ENCODE peak calls at places on chromosome 13, in nine cellular contexts. W is H1, U is activated T-cell treated with anti-CD3 and anti-CD28 coated beads for 1 hour, G is adrenal gland, Z is right lobe of liver, D is ELR, E is mucosa of gallbladder, M is NCI-H1092, O is NCI-H1105. Q is an unnamed sample.

GRCh38 chr13:39913928-39914327 is 258.5 kb downstream of the COG6 start:
- DNase-seq in U (no peak), O (no peak), M (no peak), E (peak), G (no peak), W (no peak), D (no peak), Z (no peak), Q (no peak)

GRCh38 chr13:78602561-78603239 is 652 bp downstream of the POU4F1 start:
- DNase-seq in W (no peak), D (no peak), O (no peak), M (no peak), Z (no peak), E (no peak), U (no peak), G (no peak), Q (no peak)

GRCh38 chr13:36421447-36421846 is 10.8 kb upstream of the CCNA1 start:
- DNase-seq in E (no peak), Z (no peak), O (no peak), W (no peak), D (peak), G (no peak), M (no peak), U (no peak), Q (no peak)

GRCh38 chr13:44667950-44668349 is 91.8 kb upstream of the TSC22D1 start:
- DNase-seq in U (no peak), W (no peak), Z (no peak), E (no peak), M (no peak), G (no peak), O (no peak), D (peak), Q (no peak)

GRCh38 chr13:106755542-106755941 is 187.6 kb upstream of the ARGLU1 start:
- DNase-seq in Z (no peak), U (no peak), E (no peak), O (no peak), D (no peak), W (no peak), M (no peak), G (no peak), Q (no peak)

GRCh38 chr13:42970824-42971669 is 21.0 kb downstream of the EPSTI1 start:
- DNase-seq in W (no peak), D (peak), M (no peak), G (peak), Z (no peak), E (peak), O (no peak), U (peak), Q (peak)

GRCh38 chr13:63044617-63045016 is 1629.0 kb upstream of the PCDH20 start:
- DNase-seq in G (no peak), U (no peak), M (no peak), W (no peak), Z (no peak), D (no peak), E (no peak), O (no peak), Q (no peak)

GRCh38 chr13:110108348-110109139 is 198.4 kb downstream of the COL4A1 start:
- DNase-seq in D (peak), W (peak), U (no peak), Z (peak), O (peak), G (peak), M (peak), E (peak), Q (peak)

GRCh38 chr13:20182231-20182846 is 10.4 kb downstream of the GJB2 start:
- DNase-seq in D (peak), O (peak), G (peak), Z (no peak), M (peak), U (no peak), E (no peak), W (no peak), Q (peak)

GRCh38 chr13:95787356-95788099 is 110.6 kb downstream of the DNAJC3 start:
- DNase-seq in Z (no peak), M (no peak), W (no peak), O (no peak), E (no peak), G (no peak), D (no peak), U (no peak), Q (no peak)

GRCh38 chr13:98556968-98557591 is 19.8 kb downstream of the STK24 start:
- DNase-seq in M (no peak), G (no peak), E (peak), Z (no peak), W (no peak), D (peak), O (no peak), U (no peak), Q (no peak)

GRCh38 chr13:31424130-31424729 is 224.5 kb downstream of the B3GLCT start:
- DNase-seq in E (peak), O (peak), D (peak), M (peak), Z (peak), G (peak), W (peak), U (peak), Q (peak)

GRCh38 chr13:40194204-40194806 is 472.1 kb downstream of the FOXO1 start:
- DNase-seq in W (no peak), G (peak), Z (no peak), U (no peak), O (no peak), E (no peak), M (no peak), D (no peak), Q (no peak)

GRCh38 chr13:80334582-80335260 is 6.2 kb downstream of the SPRY2 start:
- DNase-seq in O (no peak), W (no peak), M (no peak), G (no peak), U (no peak), E (no peak), Z (no peak), D (peak), Q (no peak)

GRCh38 chr13:52414963-52415362 is 9.0 kb upstream of the THSD1 start:
- DNase-seq in W (no peak), D (peak), E (no peak), Z (no peak), G (no peak), M (no peak), O (no peak), U (no peak), Q (no peak)

GRCh38 chr13:113904411-113904810 is 40.5 kb upstream of the GAS6 start:
- DNase-seq in M (no peak), D (peak), W (no peak), U (no peak), G (peak), E (peak), O (no peak), Z (no peak), Q (peak)

GRCh38 chr13:36014763-36015162 is 116.4 kb downstream of the DCLK1 start:
- DNase-seq in D (no peak), E (no peak), W (no peak), G (no peak), O (no peak), M (no peak), U (no peak), Z (no peak), Q (no peak)

GRCh38 chr13:93017493-93018112 is 209.0 kb upstream of the GPC6 start:
- DNase-seq in U (no peak), D (no peak), E (no peak), W (no peak), O (no peak), M (no peak), G (no peak), Z (no peak), Q (no peak)

GRCh38 chr13:82330499-82330898 is 1551.8 kb downstream of the SLITRK1 start:
- DNase-seq in E (no peak), D (peak), M (no peak), G (peak), Z (no peak), U (no peak), O (no peak), W (no peak), Q (peak)

GRCh38 chr13:79679334-79679733 is 198.4 kb downstream of the NDFIP2 start:
- DNase-seq in E (peak), G (peak), O (peak), Z (no peak), M (peak), W (peak), D (peak), U (no peak), Q (peak)

GRCh38 chr13:76992548-76993001 is 694 bp downstream of the CLN5 start:
- DNase-seq in W (no peak), E (peak), G (peak), Z (peak), M (no peak), D (peak), U (peak), O (no peak), Q (no peak)

GRCh38 chr13:98039261-98039660 is 85.8 kb downstream of the IPO5 start:
- DNase-seq in W (no peak), D (no peak), M (no peak), Z (no peak), G (no peak), U (no peak), E (no peak), O (no peak), Q (no peak)

GRCh38 chr13:78881746-78882145 is 222.8 kb upstream of the OBI1 start:
- DNase-seq in W (no peak), E (no peak), O (peak), M (peak), Z (no peak), U (no peak), G (no peak), D (no peak), Q (no peak)

GRCh38 chr13:44622259-44622658 is 46.1 kb upstream of the TSC22D1 start:
- DNase-seq in G (no peak), M (no peak), E (no peak), W (no peak), D (no peak), O (no peak), U (no peak), Z (no peak), Q (no peak)

GRCh38 chr13:61128850-61129645 is 286.6 kb downstream of the PCDH20 start:
- DNase-seq in O (peak), W (no peak), M (no peak), Z (no peak), U (no peak), D (no peak), G (no peak), E (no peak), Q (no peak)

GRCh38 chr13:45242070-45242469 is 41.2 kb upstream of the KCTD4 start:
- DNase-seq in D (peak), Z (no peak), O (no peak), G (peak), E (no peak), W (no peak), U (no peak), M (no peak), Q (no peak)

GRCh38 chr13:113785051-113786010 is 26.3 kb downstream of the TMEM255B start:
- DNase-seq in D (peak), E (no peak), G (no peak), Z (no peak), W (no peak), M (no peak), O (no peak), U (no peak), Q (no peak)

GRCh38 chr13:43835701-43836100 is 43.8 kb downstream of the CCDC122 start:
- DNase-seq in E (no peak), W (no peak), G (no peak), M (no peak), O (no peak), Z (no peak), D (no peak), U (no peak), Q (no peak)

GRCh38 chr13:99995503-99996176 is 14.1 kb downstream of the ZIC2 start:
- DNase-seq in G (no peak), W (no peak), Z (no peak), M (peak), E (no peak), U (no peak), O (no peak), D (no peak), Q (no peak)

GRCh38 chr13:40488869-40489391 is 177.5 kb downstream of the FOXO1 start:
- DNase-seq in M (no peak), G (no peak), O (no peak), U (no peak), W (no peak), E (no peak), D (no peak), Z (no peak), Q (no peak)

GRCh38 chr13:87122551-87122950 is 548.6 kb upstream of the SLITRK5 start:
- DNase-seq in O (no peak), G (no peak), M (no peak), E (no peak), W (no peak), U (no peak), Z (no peak), D (peak), Q (no peak)

GRCh38 chr13:43339843-43340550 is 316.6 kb downstream of the DNAJC15 start:
- DNase-seq in D (no peak), G (no peak), W (no peak), M (no peak), Z (no peak), E (no peak), U (no peak), O (no peak), Q (no peak)

GRCh38 chr13:26051231-26052135 is at the start of gene SHISA2:
- DNase-seq in E (no peak), O (peak), D (peak), W (peak), U (peak), G (peak), M (peak), Z (no peak), Q (no peak)

GRCh38 chr13:32316030-32316344 is 679 bp downstream of the BRCA2 start:
- DNase-seq in U (no peak), M (peak), G (no peak), E (no peak), Z (no peak), O (no peak), W (no peak), D (no peak), Q (no peak)

GRCh38 chr13:35791191-35791902 is 314.9 kb upstream of the MAB21L1 start:
- DNase-seq in G (no peak), D (peak), E (no peak), O (no peak), W (no peak), U (no peak), M (no peak), Z (no peak), Q (no peak)

GRCh38 chr13:32415019-32415418 is 12.9 kb downstream of the N4BP2L1 start:
- DNase-seq in Z (no peak), W (no peak), U (no peak), O (no peak), M (no peak), G (no peak), D (peak), E (no peak), Q (no peak)

GRCh38 chr13:31631071-31631470 is 108.3 kb upstream of the RXFP2 start:
- DNase-seq in O (no peak), W (no peak), Z (no peak), G (no peak), D (peak), E (no peak), M (no peak), U (no peak), Q (no peak)

GRCh38 chr13:25753976-25754375 is 297.8 kb downstream of the SHISA2 start:
- DNase-seq in O (no peak), G (no peak), D (no peak), U (no peak), Z (no peak), M (no peak), W (no peak), E (no peak), Q (no peak)

Q was measured in NT2/D1.